ENCODE peak calls at places on chromosomes 11 and 22, in seven cellular contexts. Z is brain microvascular endothelial cell, C is mammary epithelial cell, H is hepatocyte, N is AG04450, G is K562, D is tibial artery. O is an unnamed sample.

GRCh38 chr11:16082532-16083055 is 273.8 kb downstream of the SOX6 start:
- DNase-seq in Z (no peak), C (no peak), H (no peak), N (no peak), G (no peak), D (no peak), O (no peak)

GRCh38 chr11:114090225-114090624 is 30.7 kb downstream of the ZBTB16 start:
- DNase-seq in Z (no peak), C (no peak), H (no peak), N (no peak), G (no peak), D (no peak), O (no peak)

GRCh38 chr11:32893947-32894827 is 1.6 kb downstream of the QSER1 start:
- DNase-seq in Z (peak; percentile 70), C (peak; percentile 88), H (peak; percentile 69), N (peak; percentile 66), G (peak; percentile 26), D (no peak), O (peak; percentile 69)

GRCh38 chr22:39724390-39724789 is 153.8 kb downstream of the CACNA1I start:
- DNase-seq in Z (no peak), C (no peak), H (no peak), N (no peak), G (peak; percentile 47), D (peak; percentile 24), O (no peak)

GRCh38 chr22:48750282-48750681 is 1077.4 kb downstream of the BRD1 start:
- DNase-seq in Z (no peak), C (no peak), H (no peak), N (no peak), G (no peak), D (no peak), O (no peak)

GRCh38 chr22:43262990-43263644 is 76.2 kb upstream of the TTLL12 start:
- DNase-seq in Z (peak; percentile 48), C (no peak), H (peak; percentile 31), N (no peak), G (peak; percentile 45), D (no peak), O (no peak)

GRCh38 chr11:68142028-68142412 is 20.8 kb upstream of the CHKA start:
- DNase-seq in Z (no peak), C (no peak), H (no peak), N (no peak), G (no peak), D (no peak), O (no peak)

GRCh38 chr11:76824083-76824939 is 36.4 kb upstream of the ACER3 start:
- DNase-seq in Z (no peak), C (peak; percentile 37), H (no peak), N (no peak), G (peak; percentile 39), D (no peak), O (no peak)

GRCh38 chr22:40834628-40835027 is 15.5 kb upstream of the SLC25A17 start:
- DNase-seq in Z (no peak), C (no peak), H (no peak), N (no peak), G (no peak), D (no peak), O (no peak)

DNA sequence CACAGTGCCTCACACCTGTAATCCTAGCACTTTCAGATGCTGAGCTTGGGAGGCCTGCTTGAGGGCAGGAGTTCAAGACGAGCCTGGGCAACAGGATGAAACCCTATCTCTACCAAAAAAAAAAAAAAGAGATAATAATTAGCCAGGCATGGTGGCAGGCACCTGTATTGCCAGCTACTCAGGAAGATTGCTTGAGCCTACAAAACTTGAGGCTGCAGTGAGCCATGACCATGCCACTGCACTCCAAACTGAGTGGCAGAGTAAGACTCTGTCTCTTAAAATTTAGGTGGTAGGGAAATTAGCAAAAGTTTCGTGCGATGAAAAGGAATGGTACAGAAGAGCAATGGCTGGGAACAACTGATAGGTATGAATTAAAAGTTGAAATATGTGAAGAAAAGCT is 18.0 kb downstream of the ST13 start:
- DNase-seq in Z (no peak), C (no peak), H (no peak), N (no peak), G (no peak), D (no peak), O (no peak)
- H3K4me3 ChIP-seq in Z (no peak overlapping the region), C (no peak overlapping the region), H (no peak overlapping the region), N (no peak overlapping the region), G (no peak overlapping the region), D (no peak overlapping the region), O (no peak overlapping the region)

GRCh38 chr11:46305295-46305694 is 27.8 kb downstream of the CREB3L1 start:
- DNase-seq in Z (peak; percentile 35), C (no peak), H (no peak), N (no peak), G (no peak), D (no peak), O (no peak)
- TF ChIP-seq CTCF in Z (peak; percentile 59), C (peak; percentile 13), H (peak; percentile 21), N (no peak), G (peak; percentile 21), D (no peak), O (peak; percentile 3)

DNA sequence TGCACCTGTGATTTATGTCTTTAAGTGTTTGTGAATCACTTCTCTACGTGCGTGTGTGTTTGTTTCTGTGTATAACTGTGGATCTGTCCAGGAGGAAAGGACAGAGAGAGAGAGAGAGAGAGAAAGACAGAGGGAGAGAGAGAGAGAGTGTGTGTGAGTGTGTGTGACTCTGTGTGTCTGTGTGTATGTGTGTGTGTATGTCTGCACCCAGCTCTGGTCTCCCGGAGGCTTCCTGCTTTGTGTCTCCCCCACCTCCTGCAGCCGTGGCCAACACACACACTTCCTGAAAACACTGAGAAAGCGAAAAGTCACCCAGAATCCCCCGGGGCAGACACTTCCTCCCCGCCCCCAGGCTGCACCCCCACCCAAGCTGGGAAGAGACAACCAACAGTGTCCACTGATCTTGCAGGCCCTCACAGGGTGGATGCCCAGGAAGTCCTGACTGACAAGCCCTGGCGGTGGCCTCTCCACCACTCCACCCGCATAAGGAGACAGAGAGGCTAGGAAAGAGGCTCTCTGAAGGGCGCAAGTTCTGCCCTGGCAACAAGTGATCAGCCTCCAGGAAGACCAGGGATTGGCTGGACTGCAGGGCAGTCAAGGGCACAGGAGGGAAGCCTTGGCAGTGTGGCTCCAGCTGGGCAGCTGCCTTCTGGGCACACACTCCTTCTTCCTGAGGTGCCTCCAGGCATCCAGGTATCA is 30.0 kb downstream of the ARAP1 start:
- DNase-seq in Z (peak; percentile 90), C (peak; percentile 84), H (peak; percentile 88), N (peak; percentile 65), G (peak; percentile 82), D (peak; percentile 95), O (peak; percentile 49)
- H3K4me3 ChIP-seq in Z (peak overlapping the region; percentile 61), C (peak overlapping the region; percentile 61), H (peak overlapping the region; percentile 19), N (peak overlapping the region; percentile 80), G (peak overlapping the region; percentile 33), D (peak overlapping the region; percentile 60), O (peak overlapping the region; percentile 71)

GRCh38 chr11:27205779-27206549 is 157.1 kb downstream of the CCDC34 start:
- DNase-seq in Z (no peak), C (no peak), H (no peak), N (no peak), G (no peak), D (no peak), O (no peak)

GRCh38 chr11:27205269-27205668 is 157.7 kb downstream of the CCDC34 start:
- DNase-seq in Z (no peak), C (no peak), H (no peak), N (no peak), G (no peak), D (no peak), O (no peak)

GRCh38 chr11:27203077-27203476 is 159.9 kb downstream of the CCDC34 start:
- DNase-seq in Z (no peak), C (no peak), H (peak; percentile 46), N (no peak), G (no peak), D (no peak), O (no peak)

GRCh38 chr11:27207025-27207650 is 155.9 kb downstream of the CCDC34 start:
- DNase-seq in Z (no peak), C (no peak), H (no peak), N (no peak), G (no peak), D (no peak), O (no peak)

DNA sequence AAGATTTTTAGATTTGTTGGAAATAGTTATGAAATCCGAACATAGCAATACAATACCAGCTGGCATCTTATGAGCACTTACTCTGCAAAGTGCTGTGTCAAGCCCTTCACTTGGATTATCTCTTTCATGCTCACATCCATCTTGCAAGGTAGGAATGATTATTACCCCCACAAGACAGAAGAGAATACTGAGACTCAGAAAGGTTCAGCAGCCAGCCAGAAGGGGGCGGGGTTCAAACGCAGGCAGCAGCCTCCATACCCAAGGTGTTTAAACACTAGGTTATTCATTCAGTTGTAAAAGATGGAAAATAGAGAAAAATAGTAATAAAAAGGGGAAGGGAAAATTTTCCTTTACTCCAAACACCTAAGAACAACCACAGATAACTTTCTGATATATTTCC is 158.5 kb downstream of the CCDC34 start:
- DNase-seq in Z (no peak), C (no peak), H (no peak), N (no peak), G (peak; percentile 32), D (no peak), O (no peak)
- TF ChIP-seq CTCF in Z (peak; percentile 73), C (peak; percentile 11), H (peak; percentile 30), N (peak; percentile 51), G (peak; percentile 40), D (no peak), O (peak; percentile 64)

DNA sequence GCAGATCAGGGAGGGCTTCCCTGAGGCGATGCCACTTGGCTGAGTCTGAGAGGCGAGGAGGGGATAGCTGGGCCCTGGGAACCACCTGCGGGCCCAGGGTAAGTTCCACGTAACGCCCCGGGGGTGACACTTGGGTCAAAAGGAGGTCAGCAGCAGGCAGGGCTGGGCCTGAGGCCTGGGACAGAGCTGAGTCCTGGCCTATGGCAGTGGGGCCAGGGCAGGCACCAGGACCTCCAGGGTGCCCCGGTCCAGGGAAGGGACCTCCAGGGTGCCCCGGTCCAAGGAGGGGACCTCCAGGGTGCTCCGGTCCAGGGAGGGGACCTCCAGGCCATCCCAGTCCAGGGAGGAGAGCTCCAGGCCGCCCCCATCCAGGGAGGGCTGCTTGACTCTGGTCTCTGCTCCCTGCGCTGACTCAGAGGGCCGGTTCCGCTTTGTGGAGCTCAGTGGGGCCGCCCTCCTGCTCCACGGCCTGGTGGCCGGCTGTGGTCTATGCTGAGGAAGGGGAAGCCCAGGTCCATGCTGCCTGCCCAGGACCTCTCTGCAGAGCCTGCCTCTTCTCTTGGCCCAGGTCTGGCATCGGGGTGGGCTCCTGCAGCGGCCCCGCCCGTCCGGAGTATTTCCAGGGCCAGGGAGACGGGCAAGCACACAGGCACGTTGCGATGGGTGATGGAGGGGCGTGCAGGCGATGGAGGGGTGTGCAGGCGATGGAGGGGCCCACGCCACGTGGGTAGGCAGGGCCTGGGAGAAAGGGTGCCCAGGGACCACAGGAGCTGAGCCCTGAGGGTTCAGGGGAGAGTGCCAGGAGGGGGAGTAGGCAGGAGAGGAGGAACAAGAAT is 19.5 kb upstream of the WNT7B start:
- DNase-seq in Z (peak; percentile 65), C (no peak), H (no peak), N (no peak), G (no peak), D (peak; percentile 81), O (no peak)
- H3K4me3 ChIP-seq in Z (no peak overlapping the region), C (no peak overlapping the region), H (no peak overlapping the region), N (no peak overlapping the region), G (no peak overlapping the region), D (no peak overlapping the region), O (peak overlapping the region; percentile 35)

O was measured in epithelial cell of proximal tubule.